ENCODE peak calls at places on chromosomes 7 and 10, in six cellular contexts. P is suprapubic skin, V is psoas muscle, U is A549, H is cardiac muscle cell, X is AG04450. T is an unnamed sample.

GRCh38 chr10:97822261-97822687 is 27.4 kb upstream of the GOLGA7B start:
- DNase-seq in V (peak), H (no peak), P (no peak), U (no peak), X (no peak), T (no peak)

GRCh38 chr10:118917701-118918100 is 111.8 kb upstream of the NANOS1 start:
- DNase-seq in P (no peak), V (no peak), U (no peak), X (no peak), H (no peak), T (no peak)

GRCh38 chr7:86904949-86905834 is 154.3 kb downstream of the ELAPOR2 start:
- DNase-seq in X (no peak), U (peak), H (peak), V (no peak), P (no peak), T (peak)

GRCh38 chr7:129118182-129118581 is 26.3 kb upstream of the TSPAN33 start:
- DNase-seq in P (no peak), X (no peak), V (no peak), H (no peak), U (no peak), T (no peak)

GRCh38 chr10:44995914-44996633 is 4.6 kb upstream of the ZNF22 start:
- DNase-seq in V (peak), P (peak), U (no peak), H (peak), X (no peak), T (peak)

GRCh38 chr10:100646033-100646432 is 99.3 kb upstream of the PAX2 start:
- DNase-seq in V (no peak), U (no peak), P (no peak), X (no peak), H (no peak), T (no peak)

GRCh38 chr7:139731802-139732470 is 45.9 kb downstream of the HIPK2 start:
- DNase-seq in P (peak), X (no peak), U (peak), H (peak), V (peak), T (peak)

GRCh38 chr10:104680467-104681401 is 39.6 kb downstream of the SORCS3 start:
- DNase-seq in X (no peak), U (peak), P (no peak), V (no peak), H (no peak), T (peak)

GRCh38 chr7:46781901-46782439 is 799.9 kb downstream of the TNS3 start:
- DNase-seq in P (no peak), X (no peak), U (no peak), H (no peak), V (no peak), T (no peak)

GRCh38 chr7:158486919-158487318 is 100.7 kb downstream of the PTPRN2 start:
- DNase-seq in X (no peak), V (no peak), U (no peak), P (no peak), H (no peak), T (no peak)

GRCh38 chr10:97407211-97407951 is 6.2 kb upstream of the RRP12 start:
- DNase-seq in X (peak), V (no peak), U (peak), H (peak), P (no peak), T (peak)

GRCh38 chr7:135597181-135597925 is 39.6 kb downstream of the NUP205 start:
- DNase-seq in P (no peak), U (no peak), V (no peak), X (no peak), H (peak), T (no peak)

GRCh38 chr10:13707156-13707881 is 120.6 kb downstream of the PRPF18 start:
- DNase-seq in U (peak), P (no peak), V (peak), X (peak), H (peak), T (peak)

GRCh38 chr10:22148956-22149355 is 68.9 kb downstream of the EBLN1 start:
- DNase-seq in U (no peak), V (no peak), P (no peak), X (no peak), H (peak), T (no peak)

GRCh38 chr7:45698527-45699309 is 124.5 kb downstream of the ADCY1 start:
- DNase-seq in P (peak), H (no peak), V (no peak), U (no peak), X (no peak), T (peak)

GRCh38 chr7:923108-924041 is 31.1 kb downstream of the ADAP1 start:
- DNase-seq in U (no peak), P (peak), H (peak), X (no peak), V (peak), T (peak)

GRCh38 chr10:30550967-30551815 is 78.4 kb downstream of the LYZL2 start:
- DNase-seq in X (no peak), U (no peak), H (no peak), P (no peak), V (no peak), T (no peak)

GRCh38 chr7:38185395-38185920 is 7.4 kb downstream of the STARD3NL start:
- DNase-seq in X (no peak), H (peak), P (no peak), V (no peak), U (no peak), T (no peak)

GRCh38 chr7:38189256-38189938 is 11.4 kb downstream of the STARD3NL start:
- DNase-seq in H (no peak), V (no peak), P (no peak), U (no peak), X (no peak), T (no peak)

GRCh38 chr7:38185938-38186337 is 7.9 kb downstream of the STARD3NL start:
- DNase-seq in H (no peak), X (no peak), V (no peak), P (no peak), U (no peak), T (no peak)

GRCh38 chr7:38187794-38188472 is 9.9 kb downstream of the STARD3NL start:
- DNase-seq in U (no peak), P (no peak), V (no peak), X (no peak), H (no peak), T (no peak)

GRCh38 chr7:38186593-38187314 is 8.7 kb downstream of the STARD3NL start:
- DNase-seq in P (no peak), V (no peak), U (no peak), H (peak), X (no peak), T (no peak)
- H3K27ac ChIP-seq in P (no peak), V (no peak), U (peak), H (peak), X (no peak), T (no peak)

GRCh38 chr7:73851410-73852338 is 9.3 kb upstream of the TMEM270 start:
- DNase-seq in V (no peak), X (peak), P (no peak), H (peak), U (peak), T (no peak)

GRCh38 chr7:73847941-73848723 is 5.8 kb upstream of the METTL27 start:
- DNase-seq in P (no peak), V (no peak), U (no peak), X (no peak), H (no peak), T (no peak)

GRCh38 chr7:73850212-73850611 is 7.9 kb upstream of the METTL27 start:
- DNase-seq in U (no peak), P (no peak), V (no peak), H (no peak), X (no peak), T (no peak)

GRCh38 chr7:73850781-73851207 is 8.5 kb upstream of the METTL27 start:
- DNase-seq in P (no peak), U (peak), H (peak), V (no peak), X (peak), T (no peak)

DNA sequence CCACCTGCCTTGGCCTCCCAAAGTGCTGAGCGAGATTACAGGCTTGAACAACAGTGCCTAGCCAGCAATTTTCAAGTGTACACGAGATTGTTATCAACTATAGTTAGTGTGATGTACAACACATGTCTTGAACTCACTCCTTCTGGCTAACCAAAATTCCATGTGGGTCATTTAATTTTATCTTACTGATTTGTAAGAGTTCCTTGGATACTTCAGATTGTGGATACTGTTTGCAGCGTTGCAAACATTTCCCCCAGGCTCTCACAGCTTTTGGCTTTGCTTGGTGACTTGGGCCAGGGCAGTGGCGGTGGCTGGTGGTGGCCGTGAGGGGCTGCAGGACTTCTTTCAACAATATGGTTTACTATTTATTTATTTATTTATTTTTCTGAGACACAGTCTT is 8.5 kb upstream of the TMEM270 start:
- DNase-seq in V (no peak), H (no peak), P (no peak), U (no peak), X (no peak), T (no peak)
- H3K4me3 ChIP-seq in V (no peak), H (no peak), P (no peak), U (no peak), X (no peak), T (no peak)

GRCh38 chr7:107077699-107078516 is 33.4 kb downstream of the PRKAR2B start:
- DNase-seq in X (no peak), P (no peak), H (no peak), U (no peak), V (no peak), T (no peak)

GRCh38 chr7:107079212-107079940 is 34.9 kb downstream of the PRKAR2B start:
- DNase-seq in X (no peak), H (no peak), V (no peak), P (no peak), U (no peak), T (peak)

GRCh38 chr7:107080533-107080932 is 36.0 kb downstream of the PRKAR2B start:
- DNase-seq in P (no peak), X (no peak), V (no peak), U (no peak), H (no peak), T (no peak)

GRCh38 chr7:107078517-107078966 is 34.0 kb downstream of the PRKAR2B start:
- DNase-seq in X (peak), H (peak), P (no peak), V (no peak), U (peak), T (peak)

GRCh38 chr7:107080099-107080505 is 35.6 kb downstream of the PRKAR2B start:
- DNase-seq in U (no peak), V (no peak), H (no peak), X (no peak), P (no peak), T (no peak)
- H3K27ac ChIP-seq in U (no peak), V (no peak), H (peak), X (no peak), P (no peak), T (no peak)

GRCh38 chr10:70296406-70296899 is 12.6 kb upstream of the NPFFR1 start:
- DNase-seq in V (peak), H (peak), X (peak), P (peak), U (peak), T (peak)

GRCh38 chr10:70295946-70296345 is 12.1 kb upstream of the NPFFR1 start:
- DNase-seq in V (no peak), H (no peak), X (no peak), P (no peak), U (no peak), T (no peak)

GRCh38 chr10:70292016-70292415 is 8.2 kb upstream of the NPFFR1 start:
- DNase-seq in H (no peak), V (no peak), U (no peak), X (no peak), P (no peak), T (no peak)

GRCh38 chr10:70295321-70295720 is 11.5 kb upstream of the NPFFR1 start:
- DNase-seq in U (no peak), P (no peak), H (no peak), X (no peak), V (no peak), T (no peak)

DNA sequence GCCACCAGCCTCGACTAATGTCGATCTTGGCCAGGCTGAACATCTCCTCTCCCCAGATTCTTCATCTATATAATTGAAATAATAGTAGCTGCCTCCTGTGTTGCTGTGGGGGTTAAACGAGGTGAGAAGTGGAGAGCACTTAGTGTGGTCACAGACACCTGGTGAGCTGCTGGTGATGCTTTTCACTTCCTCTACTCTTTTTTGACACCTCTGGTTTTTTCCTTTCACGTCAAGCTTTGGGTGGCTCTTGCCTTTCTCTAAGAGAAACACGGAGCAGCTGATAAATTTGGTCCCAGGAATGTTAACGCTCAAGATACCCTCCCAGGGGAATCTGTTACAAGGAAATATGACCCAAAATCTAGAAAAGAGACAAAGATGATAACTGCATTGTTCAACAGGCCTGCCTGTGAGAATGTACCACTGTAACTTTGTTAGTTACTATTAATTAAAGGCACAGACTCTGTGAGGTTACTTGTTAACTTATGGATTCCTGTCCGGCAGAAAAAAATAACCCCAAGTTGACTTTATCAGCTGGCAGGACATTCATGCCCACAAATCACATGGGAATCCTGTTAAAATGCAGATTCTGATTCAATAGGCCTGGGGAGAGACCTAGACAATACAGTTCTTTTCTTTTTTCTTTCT is 9.5 kb upstream of the NPFFR1 start:
- DNase-seq in U (no peak), X (no peak), H (peak), V (no peak), P (no peak), T (no peak)
- H3K4me3 ChIP-seq in U (no peak), X (no peak), H (no peak), V (no peak), P (no peak), T (no peak)

GRCh38 chr7:99029481-99030144 is 114.3 kb downstream of the SMURF1 start:
- DNase-seq in P (no peak), V (no peak), H (peak), X (no peak), U (no peak), T (no peak)
- H3K27ac ChIP-seq in P (peak), V (peak), H (peak), X (no peak), U (no peak), T (peak)

T was measured in testis.